ENCODE peak calls at places on chromosomes 11 and 22, in ten cellular contexts. D, R, L, J, X, A, H, T, E and S are unnamed samples.

GRCh38 chr22:35150163-35151107 is 84.5 kb downstream of the ISX start:
- DNase-seq in A (peak), X (peak), H (peak), D (peak), R (peak), L (peak), J (peak), T (peak), E (peak), S (peak)

GRCh38 chr22:42553475-42554361 is at the start of gene SERHL2:
- DNase-seq in D (peak), R (peak), E (peak), X (peak), J (peak), L (no peak), H (peak), A (peak), T (peak), S (peak)

GRCh38 chr22:30920407-30920806 is 48.2 kb downstream of the MORC2 start:
- DNase-seq in E (peak), A (peak), L (peak), J (peak), H (peak), D (peak), T (peak), X (peak), R (peak), S (peak)

GRCh38 chr11:64406221-64406946 is 47.4 kb downstream of the RPS6KA4 start:
- DNase-seq in A (no peak), R (no peak), X (no peak), H (peak), T (peak), D (no peak), J (no peak), E (no peak), L (no peak), S (peak)

GRCh38 chr22:28989035-28989464 is 72.6 kb downstream of the C22orf31 start:
- DNase-seq in E (no peak), T (no peak), L (no peak), H (no peak), D (no peak), A (no peak), J (no peak), X (no peak), R (no peak), S (no peak)

GRCh38 chr11:46529928-46530574 is 63.8 kb downstream of the AMBRA1 start:
- DNase-seq in E (no peak), R (no peak), X (no peak), H (no peak), A (no peak), L (no peak), T (no peak), D (no peak), J (no peak), S (no peak)

GRCh38 chr11:1773131-1773510 is 9.4 kb upstream of the CTSD start:
- DNase-seq in D (no peak), A (no peak), T (no peak), X (no peak), J (no peak), R (no peak), L (no peak), E (no peak), H (no peak), S (no peak)

GRCh38 chr11:60791534-60791933 is 6.4 kb downstream of the MS4A10 start:
- DNase-seq in E (no peak), A (no peak), D (no peak), T (no peak), H (no peak), X (no peak), L (no peak), R (no peak), J (no peak), S (no peak)

GRCh38 chr22:20434773-20435172 is 2.9 kb downstream of the SCARF2 start:
- DNase-seq in T (no peak), L (no peak), H (peak), X (no peak), D (no peak), R (no peak), J (no peak), E (no peak), A (no peak), S (no peak)

GRCh38 chr11:57403176-57404147 is 13.0 kb upstream of the PRG2 start:
- DNase-seq in E (no peak), A (no peak), T (no peak), J (no peak), X (no peak), R (no peak), L (no peak), D (no peak), H (no peak), S (no peak)

GRCh38 chr11:47403571-47403970 is 4.8 kb upstream of the SLC39A13 start:
- DNase-seq in R (no peak), D (no peak), H (no peak), X (no peak), A (no peak), J (no peak), E (no peak), L (no peak), T (no peak), S (no peak)

GRCh38 chr11:74685905-74686304 is 45.3 kb downstream of the CHRDL2 start:
- DNase-seq in T (no peak), X (no peak), E (no peak), J (no peak), H (peak), D (no peak), L (no peak), R (peak), A (peak), S (no peak)

GRCh38 chr22:46661221-46661851 is 41.1 kb downstream of the GRAMD4 start:
- DNase-seq in A (no peak), E (no peak), L (no peak), J (peak), T (no peak), X (peak), R (no peak), H (no peak), D (peak), S (no peak)

GRCh38 chr11:118921929-118922744 is 3.6 kb downstream of the BCL9L start:
- DNase-seq in X (no peak), D (no peak), L (no peak), A (no peak), R (no peak), J (no peak), E (peak), T (no peak), H (peak), S (peak)

GRCh38 chr11:118411523-118411922 is 10.1 kb downstream of the ATP5MG start:
- DNase-seq in L (no peak), X (no peak), J (no peak), R (no peak), D (no peak), T (no peak), A (no peak), H (no peak), E (no peak), S (no peak)

GRCh38 chr22:28505416-28506156 is 174.1 kb downstream of the TTC28 start:
- DNase-seq in A (no peak), T (no peak), L (no peak), J (peak), E (no peak), D (no peak), X (no peak), R (no peak), H (no peak), S (peak)

GRCh38 chr22:28846994-28847393 is 36.4 kb upstream of the ZNRF3 start:
- DNase-seq in H (no peak), X (no peak), D (no peak), J (no peak), R (no peak), T (no peak), A (no peak), E (no peak), L (no peak), S (no peak)

GRCh38 chr11:75324189-75324588 is 27.3 kb downstream of the ARRB1 start:
- DNase-seq in D (no peak), E (no peak), J (no peak), R (no peak), T (no peak), L (no peak), H (no peak), A (no peak), X (no peak), S (no peak)

GRCh38 chr22:49853981-49854791 is 542 bp downstream of the ZBED4 start:
- DNase-seq in J (peak), R (no peak), A (peak), T (peak), H (peak), L (peak), X (no peak), D (no peak), E (peak), S (peak)

GRCh38 chr11:65642014-65642671 is 4.2 kb downstream of the SIPA1 start:
- DNase-seq in E (no peak), D (no peak), R (no peak), A (no peak), H (no peak), L (no peak), J (no peak), T (no peak), X (no peak), S (no peak)

GRCh38 chr11:90223248-90223585 is 368 bp upstream of the CHORDC1 start:
- DNase-seq in T (no peak), A (no peak), D (no peak), L (no peak), E (no peak), R (no peak), H (no peak), J (no peak), X (no peak), S (no peak)

GRCh38 chr11:67504950-67505561 is at the start of gene PITPNM1:
- DNase-seq in X (peak), T (peak), H (peak), L (peak), A (peak), E (peak), D (peak), R (peak), J (peak), S (peak)